ENCODE peak calls at places on chromosomes 1 and 21, in six cellular contexts. Y is fibroblast of lung, F is aorta, S is breast epithelium, U is SJCRH30, R is left lung. P is an unnamed sample.

GRCh38 chr21:45872902-45873301 is 108.7 kb upstream of the COL6A1 start:
- DNase-seq in S (no peak), R (no peak), F (peak; percentile 5), U (no peak), Y (no peak), P (no peak)

GRCh38 chr21:46559291-46559983 is 45.4 kb downstream of the S100B start:
- DNase-seq in F (peak; percentile 73), U (no peak), S (no peak), R (no peak), Y (no peak), P (no peak)

GRCh38 chr1:21052034-21052433 is 124.7 kb downstream of the EIF4G3 start:
- DNase-seq in F (no peak), R (no peak), U (no peak), S (no peak), Y (no peak), P (no peak)

GRCh38 chr1:160357286-160358002 is 9.4 kb upstream of the NHLH1 start:
- DNase-seq in Y (no peak), U (no peak), R (no peak), F (no peak), S (no peak), P (no peak)

GRCh38 chr1:10106241-10106640 is 73.5 kb downstream of the UBE4B start:
- DNase-seq in S (no peak), U (no peak), Y (no peak), R (no peak), F (no peak), P (no peak)

GRCh38 chr1:181086926-181087325 is 1.6 kb upstream of the IER5 start:
- DNase-seq in R (no peak), Y (peak; percentile 76), U (no peak), S (no peak), F (no peak), P (no peak)

GRCh38 chr1:47937586-47937985 is 59.6 kb downstream of the TRABD2B start:
- DNase-seq in U (no peak), S (no peak), R (no peak), Y (no peak), F (no peak), P (no peak)

GRCh38 chr21:45320991-45321656 is 33.4 kb upstream of the POFUT2 start:
- DNase-seq in Y (no peak), R (no peak), U (no peak), F (peak; percentile 57), S (no peak), P (peak; percentile 6)

GRCh38 chr1:166627583-166627982 is 211.7 kb upstream of the POGK start:
- DNase-seq in F (no peak), R (no peak), U (no peak), Y (no peak), S (no peak), P (no peak)

GRCh38 chr21:46515109-46515508 is 56.4 kb downstream of the DIP2A start:
- DNase-seq in S (no peak), U (no peak), Y (peak; percentile 35), F (no peak), R (no peak), P (no peak)

GRCh38 chr21:39660596-39660995 is 47.9 kb downstream of the B3GALT5 start:
- DNase-seq in F (no peak), Y (peak; percentile 92), U (peak; percentile 93), S (peak; percentile 72), R (no peak), P (peak; percentile 30)

GRCh38 chr1:95793893-95794292 is 559.9 kb downstream of the RWDD3 start:
- DNase-seq in Y (no peak), F (no peak), R (no peak), S (no peak), U (no peak), P (peak; percentile 33)

GRCh38 chr1:8976896-8977295 is 31.2 kb downstream of the CA6 start:
- DNase-seq in Y (peak; percentile 39), F (peak; percentile 46), U (no peak), R (no peak), S (no peak), P (no peak)

GRCh38 chr21:17650301-17650700 is 37.6 kb upstream of the BTG3 start:
- DNase-seq in F (no peak), S (no peak), Y (no peak), R (no peak), U (no peak), P (no peak)

GRCh38 chr1:210250998-210251679 is 18.5 kb downstream of the SERTAD4 start:
- DNase-seq in F (peak; percentile 83), U (no peak), Y (peak; percentile 71), R (peak; percentile 80), S (no peak), P (peak; percentile 82)

GRCh38 chr1:207128336-207128921 is 24.4 kb downstream of the C4BPA start:
- DNase-seq in Y (no peak), S (no peak), F (no peak), U (peak; percentile 47), R (no peak), P (no peak)

GRCh38 chr1:207830788-207831187 is 78.9 kb downstream of the CD46 start:
- DNase-seq in R (no peak), Y (no peak), S (peak; percentile 53), U (no peak), F (no peak), P (no peak)

GRCh38 chr1:150973258-150973825 is 1.3 kb downstream of the CERS2 start:
- DNase-seq in S (no peak), Y (peak; percentile 39), R (no peak), U (no peak), F (no peak), P (peak; percentile 63)

GRCh38 chr1:111737216-111738132 is 1.7 kb downstream of the INKA2 start:
- DNase-seq in S (no peak), U (no peak), R (no peak), F (no peak), Y (no peak), P (no peak)

GRCh38 chr1:153670859-153671622 is at the start of gene ILF2:
- DNase-seq in F (peak; percentile 99), R (peak; percentile 91), S (peak; percentile 99), Y (peak; percentile 100), U (peak; percentile 97), P (peak; percentile 100)

GRCh38 chr1:31669786-31670582 is 25.3 kb upstream of the PEF1 start:
- DNase-seq in Y (peak; percentile 62), S (peak; percentile 83), U (peak; percentile 49), F (peak; percentile 95), R (no peak), P (peak; percentile 58)

GRCh38 chr1:198228925-198229324 is 72.1 kb downstream of the NEK7 start:
- DNase-seq in U (no peak), Y (no peak), S (no peak), F (no peak), R (no peak), P (no peak)

GRCh38 chr1:216325946-216326345 is 97.3 kb downstream of the USH2A start:
- DNase-seq in Y (peak; percentile 29), R (no peak), U (no peak), S (no peak), F (no peak), P (no peak)

GRCh38 chr1:26417111-26417510 is 6.5 kb downstream of the LIN28A start:
- DNase-seq in F (peak; percentile 90), S (no peak), R (peak; percentile 93), Y (peak; percentile 50), U (peak; percentile 77), P (peak; percentile 96)

GRCh38 chr21:27572681-27573080 is 605.8 kb upstream of the ADAMTS5 start:
- DNase-seq in U (no peak), Y (peak; percentile 85), F (no peak), S (no peak), R (no peak), P (no peak)

GRCh38 chr1:218785928-218786327 is 387.8 kb upstream of the LYPLAL1 start:
- DNase-seq in S (no peak), F (peak; percentile 72), U (no peak), Y (peak; percentile 75), R (no peak), P (no peak)

GRCh38 chr1:168343566-168343965 is 62.9 kb downstream of the TBX19 start:
- DNase-seq in U (no peak), R (no peak), Y (no peak), S (no peak), F (no peak), P (no peak)

GRCh38 chr1:53862507-53862906 is 24.4 kb upstream of the NDC1 start:
- DNase-seq in S (no peak), R (no peak), Y (no peak), F (no peak), U (no peak), P (no peak)

GRCh38 chr1:162872981-162873380 is 12.0 kb upstream of the CCDC190 start:
- DNase-seq in F (no peak), Y (peak; percentile 79), U (no peak), S (no peak), R (no peak), P (no peak)
- H3K4me3 ChIP-seq in F (no peak overlapping the region), Y (no peak overlapping the region), U (no peak overlapping the region), S (no peak overlapping the region), R (no peak overlapping the region), P (no peak overlapping the region)

DNA sequence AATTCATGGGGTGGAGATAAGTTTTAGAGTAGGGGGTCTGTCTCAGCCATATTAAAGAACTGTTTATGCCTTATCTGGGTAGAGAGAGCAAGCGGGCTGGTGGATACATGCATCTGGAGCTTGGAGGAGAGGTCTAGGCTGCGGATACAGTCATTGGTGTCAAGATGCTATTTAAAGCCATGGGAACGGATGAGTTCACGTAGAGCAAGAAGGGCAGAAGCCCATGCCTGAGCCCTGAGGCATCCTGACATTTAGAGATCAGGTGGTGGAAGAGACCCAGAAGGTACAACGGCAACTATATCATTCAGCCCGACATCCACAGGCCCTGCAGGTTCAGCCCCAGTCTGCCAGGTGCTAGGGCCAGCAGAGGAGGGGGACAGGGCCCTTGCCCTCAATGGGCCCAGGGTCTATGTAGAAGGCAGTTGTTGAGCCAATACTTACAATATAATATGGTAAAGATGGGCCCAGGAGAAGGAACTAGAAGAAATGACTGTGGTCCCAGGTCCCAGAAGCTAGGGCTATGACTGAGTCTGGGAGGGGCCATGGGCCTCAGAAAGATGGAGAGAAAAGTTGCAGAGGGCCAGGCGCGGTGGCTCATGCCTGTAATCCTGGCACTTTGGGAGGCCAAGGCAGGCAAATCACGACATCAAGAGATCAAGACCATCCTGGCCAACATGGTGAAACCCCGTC is 15.2 kb upstream of the CHI3L1 start:
- DNase-seq in U (no peak), R (no peak), F (no peak), Y (no peak), S (no peak), P (no peak)
- H3K27ac ChIP-seq in U (no peak overlapping the region), R (peak overlapping the region; percentile 61), F (no peak overlapping the region), Y (no peak overlapping the region), S (peak overlapping the region; percentile 64), P (no peak overlapping the region)

GRCh38 chr1:18630511-18631495 is at the start of gene PAX7:
- DNase-seq in S (no peak), Y (no peak), U (no peak), F (no peak), R (no peak), P (no peak)
- H3K27me3 ChIP-seq in S (no peaks in the 10 kb centered on the region), Y (peaks cover 42% of the 10 kb centered on the region), U (peaks cover 11% of the 10 kb centered on the region), F (no peaks in the 10 kb centered on the region), R (peaks cover 81% of the 10 kb centered on the region), P (peaks cover 92% of the 10 kb centered on the region)

GRCh38 chr1:51867479-51868232 is 10.9 kb downstream of the NRDC start:
- DNase-seq in F (no peak), Y (no peak), S (no peak), R (no peak), U (no peak), P (no peak)
- H3K4me3 ChIP-seq in F (no peak overlapping the region), Y (no peak overlapping the region), S (no peak overlapping the region), R (no peak overlapping the region), U (no peak overlapping the region), P (no peak overlapping the region)

DNA sequence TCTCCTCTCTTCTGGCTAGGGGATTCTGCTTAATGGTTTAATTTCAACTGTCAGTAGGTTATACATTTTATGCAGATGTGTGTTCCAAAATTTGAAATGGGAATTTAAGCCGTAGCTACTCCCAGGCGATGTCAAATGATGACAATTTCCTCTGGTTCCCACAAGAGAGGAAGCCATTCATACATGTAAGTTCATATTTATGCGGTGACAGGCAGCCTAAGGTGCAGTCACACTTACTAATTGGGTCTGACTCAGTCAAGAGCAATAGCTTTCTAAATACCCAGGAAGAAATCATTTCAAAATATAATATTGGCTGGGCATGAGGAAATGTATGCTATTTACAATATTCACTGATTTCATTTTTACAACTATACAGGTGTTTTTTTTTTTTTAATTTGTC is 1.3 kb downstream of the DSCAM start:
- DNase-seq in F (no peak), R (no peak), U (no peak), S (no peak), Y (peak; percentile 58), P (no peak)
- H3K27ac ChIP-seq in F (no peak overlapping the region), R (no peak overlapping the region), U (no peak overlapping the region), S (no peak overlapping the region), Y (no peak overlapping the region), P (no peak overlapping the region)